ENCODE peak calls at places on chromosomes 3 and 15, in five cellular contexts. J is H4; W is A172; Q is endothelial cell of umbilical vein; V is activated naive CD4-positive, alpha-beta T cell. D is an unnamed sample.

GRCh38 chr3:43146599-43146998 is 40.7 kb upstream of the POMGNT2 start:
- DNase-seq in J (no peak), Q (no peak), W (no peak), V (no peak), D (no peak)

GRCh38 chr3:67030785-67031740 is 33.0 kb downstream of the KBTBD8 start:
- DNase-seq in V (no peak), Q (no peak), W (no peak), J (no peak), D (no peak)

GRCh38 chr15:66707310-66708160 is 5.5 kb downstream of the SMAD6 start:
- DNase-seq in W (no peak), J (peak), Q (peak), V (no peak), D (peak)

GRCh38 chr15:56918907-56919707 is 663 bp downstream of the TCF12 start:
- DNase-seq in Q (peak), W (peak), J (peak), V (peak), D (peak)

GRCh38 chr15:47397587-47397986 is 319.7 kb upstream of the SEMA6D start:
- DNase-seq in J (no peak), W (no peak), Q (peak), V (no peak), D (no peak)

GRCh38 chr15:71651750-71652186 is 158.6 kb upstream of the NR2E3 start:
- DNase-seq in W (peak), J (peak), Q (peak), V (no peak), D (peak)

GRCh38 chr3:158260392-158260791 is 150.5 kb downstream of the RSRC1 start:
- DNase-seq in J (no peak), Q (no peak), W (no peak), V (no peak), D (peak)

GRCh38 chr3:101518421-101518871 is 5.4 kb upstream of the SENP7 start:
- DNase-seq in V (no peak), W (no peak), Q (peak), J (peak), D (peak)

GRCh38 chr3:128076783-128077624 is 24.8 kb downstream of the SEC61A1 start:
- DNase-seq in V (no peak), W (no peak), Q (peak), J (no peak), D (peak)

GRCh38 chr15:66658057-66658456 is 44.0 kb upstream of the SMAD6 start:
- DNase-seq in V (no peak), W (no peak), Q (no peak), J (no peak), D (no peak)

GRCh38 chr15:77181305-77182074 is 110.6 kb upstream of the TSPAN3 start:
- DNase-seq in W (no peak), J (no peak), Q (no peak), V (no peak), D (no peak)

GRCh38 chr3:114896978-114897377 is 250.1 kb downstream of the ZBTB20 start:
- DNase-seq in J (no peak), Q (no peak), V (no peak), W (no peak), D (no peak)

GRCh38 chr3:16441306-16441898 is 72.1 kb downstream of the RFTN1 start:
- DNase-seq in W (no peak), Q (no peak), V (no peak), J (peak), D (peak)

GRCh38 chr15:75089781-75090734 is 66.7 kb downstream of the PPCDC start:
- DNase-seq in V (no peak), J (no peak), W (peak), Q (peak), D (no peak)

GRCh38 chr3:168981396-168981795 is 682.1 kb downstream of the MECOM start:
- DNase-seq in Q (no peak), W (no peak), J (no peak), V (no peak), D (no peak)

GRCh38 chr15:67937153-67937761 is 97.4 kb upstream of the RNU6-1 start:
- DNase-seq in J (no peak), W (no peak), Q (no peak), V (no peak), D (no peak)

GRCh38 chr3:50632450-50632849 is 15.5 kb downstream of the MAPKAPK3 start:
- DNase-seq in Q (no peak), V (no peak), J (no peak), W (peak), D (no peak)

GRCh38 chr3:48543271-48543866 is 13.2 kb downstream of the PFKFB4 start:
- DNase-seq in V (no peak), W (no peak), J (no peak), Q (peak), D (no peak)

GRCh38 chr3:50339485-50340196 is 995 bp downstream of the RASSF1 start:
- DNase-seq in Q (no peak), V (no peak), J (no peak), W (no peak), D (no peak)

GRCh38 chr3:188473591-188474288 is 319.8 kb downstream of the LPP start:
- DNase-seq in J (no peak), V (no peak), Q (no peak), W (no peak), D (no peak)

GRCh38 chr15:34603095-34603494 is 19.6 kb upstream of the GOLGA8B start:
- DNase-seq in V (no peak), Q (no peak), W (no peak), J (no peak), D (no peak)

GRCh38 chr15:100109486-100110035 is 232.2 kb downstream of the ADAMTS17 start:
- DNase-seq in Q (no peak), V (no peak), J (no peak), W (no peak), D (no peak)